ENCODE peak calls at places on chromosomes 16 and 17, in nine cellular contexts. One of them, this sample, is unnamed.

GRCh38 chr17:39670746-39671145 is 2.5 kb downstream of the PNMT start:
- DNase-seq in cardiac muscle cell: no peak
- DNase-seq in A549: no peak
- DNase-seq in effector memory CD4-positive, alpha-beta T cell: no peak
- DNase-seq in IMR-90: no peak
- DNase-seq in cardiac fibroblast: no peak
- DNase-seq in AG04450: no peak
- DNase-seq in right cardiac atrium: peak; percentile 37
- DNase-seq in BJ: no peak
- DNase-seq in this sample: no peak

GRCh38 chr17:58060596-58061191 is 22.5 kb upstream of the DYNLL2 start:
- DNase-seq in cardiac muscle cell: peak; percentile 78
- DNase-seq in BJ: no peak
- DNase-seq in effector memory CD4-positive, alpha-beta T cell: no peak
- DNase-seq in IMR-90: peak; percentile 13
- DNase-seq in AG04450: no peak
- DNase-seq in right cardiac atrium: peak; percentile 86
- DNase-seq in cardiac fibroblast: peak; percentile 6
- DNase-seq in A549: no peak
- DNase-seq in this sample: no peak

GRCh38 chr17:64384253-64385186 is 6.1 kb downstream of the PECAM1 start:
- DNase-seq in effector memory CD4-positive, alpha-beta T cell: no peak
- DNase-seq in IMR-90: no peak
- DNase-seq in cardiac muscle cell: no peak
- DNase-seq in right cardiac atrium: no peak
- DNase-seq in A549: peak; percentile 14
- DNase-seq in AG04450: no peak
- DNase-seq in BJ: no peak
- DNase-seq in cardiac fibroblast: no peak
- DNase-seq in this sample: no peak

GRCh38 chr16:57952909-57953308 is 18.0 kb downstream of the CNGB1 start:
- DNase-seq in A549: no peak
- DNase-seq in IMR-90: no peak
- DNase-seq in effector memory CD4-positive, alpha-beta T cell: no peak
- DNase-seq in AG04450: no peak
- DNase-seq in cardiac muscle cell: no peak
- DNase-seq in right cardiac atrium: no peak
- DNase-seq in BJ: no peak
- DNase-seq in cardiac fibroblast: no peak
- DNase-seq in this sample: no peak

GRCh38 chr16:76748698-76749097 is 442.3 kb upstream of the MON1B start:
- DNase-seq in effector memory CD4-positive, alpha-beta T cell: no peak
- DNase-seq in BJ: no peak
- DNase-seq in IMR-90: no peak
- DNase-seq in A549: no peak
- DNase-seq in AG04450: no peak
- DNase-seq in cardiac fibroblast: no peak
- DNase-seq in right cardiac atrium: no peak
- DNase-seq in cardiac muscle cell: no peak
- DNase-seq in this sample: no peak

GRCh38 chr17:70956731-70957130 is 787.4 kb downstream of the KCNJ2 start:
- DNase-seq in effector memory CD4-positive, alpha-beta T cell: no peak
- DNase-seq in A549: no peak
- DNase-seq in right cardiac atrium: no peak
- DNase-seq in IMR-90: peak; percentile 12
- DNase-seq in cardiac muscle cell: peak; percentile 21
- DNase-seq in BJ: no peak
- DNase-seq in AG04450: no peak
- DNase-seq in cardiac fibroblast: peak; percentile 33
- DNase-seq in this sample: no peak

GRCh38 chr16:56625140-56625942 is at the start of gene MT1E:
- DNase-seq in AG04450: no peak
- DNase-seq in effector memory CD4-positive, alpha-beta T cell: no peak
- DNase-seq in cardiac fibroblast: peak; percentile 86
- DNase-seq in right cardiac atrium: peak; percentile 95
- DNase-seq in BJ: no peak
- DNase-seq in cardiac muscle cell: peak; percentile 88
- DNase-seq in A549: no peak
- DNase-seq in IMR-90: peak; percentile 76
- DNase-seq in this sample: no peak

GRCh38 chr17:40445769-40446468 is 2.7 kb downstream of the IGFBP4 start:
- DNase-seq in IMR-90: peak; percentile 27
- DNase-seq in A549: peak; percentile 60
- DNase-seq in cardiac muscle cell: peak; percentile 47
- DNase-seq in right cardiac atrium: peak; percentile 32
- DNase-seq in cardiac fibroblast: peak; percentile 39
- DNase-seq in AG04450: no peak
- DNase-seq in BJ: no peak
- DNase-seq in effector memory CD4-positive, alpha-beta T cell: no peak
- DNase-seq in this sample: no peak

GRCh38 chr16:59432934-59433333 is 698.8 kb upstream of the GOT2 start:
- DNase-seq in effector memory CD4-positive, alpha-beta T cell: no peak
- DNase-seq in IMR-90: no peak
- DNase-seq in cardiac fibroblast: no peak
- DNase-seq in A549: no peak
- DNase-seq in BJ: no peak
- DNase-seq in cardiac muscle cell: no peak
- DNase-seq in AG04450: no peak
- DNase-seq in right cardiac atrium: peak; percentile 26
- DNase-seq in this sample: no peak

GRCh38 chr17:8226536-8227237 is 16.3 kb upstream of the AURKB start:
- DNase-seq in IMR-90: peak; percentile 91
- DNase-seq in cardiac fibroblast: peak; percentile 95
- DNase-seq in AG04450: peak; percentile 78
- DNase-seq in BJ: peak; percentile 76
- DNase-seq in right cardiac atrium: peak; percentile 80
- DNase-seq in A549: peak; percentile 97
- DNase-seq in cardiac muscle cell: peak; percentile 93
- DNase-seq in effector memory CD4-positive, alpha-beta T cell: peak; percentile 8
- DNase-seq in this sample: no peak

GRCh38 chr17:17417718-17418151 is 59.1 kb upstream of the MED9 start:
- DNase-seq in A549: no peak
- DNase-seq in cardiac muscle cell: no peak
- DNase-seq in effector memory CD4-positive, alpha-beta T cell: no peak
- DNase-seq in IMR-90: no peak
- DNase-seq in right cardiac atrium: no peak
- DNase-seq in AG04450: no peak
- DNase-seq in cardiac fibroblast: no peak
- DNase-seq in BJ: no peak
- DNase-seq in this sample: no peak
- H3K4me3 ChIP-seq in A549: no peak overlapping the region
- H3K4me3 ChIP-seq in cardiac muscle cell: no peak overlapping the region
- H3K4me3 ChIP-seq in effector memory CD4-positive, alpha-beta T cell: no peak overlapping the region
- H3K4me3 ChIP-seq in IMR-90: no peak overlapping the region
- H3K4me3 ChIP-seq in right cardiac atrium: no peak overlapping the region
- H3K4me3 ChIP-seq in AG04450: no peak overlapping the region
- H3K4me3 ChIP-seq in cardiac fibroblast: no peak overlapping the region
- H3K4me3 ChIP-seq in BJ: no peak overlapping the region
- H3K4me3 ChIP-seq in this sample: no peak overlapping the region

DNA sequence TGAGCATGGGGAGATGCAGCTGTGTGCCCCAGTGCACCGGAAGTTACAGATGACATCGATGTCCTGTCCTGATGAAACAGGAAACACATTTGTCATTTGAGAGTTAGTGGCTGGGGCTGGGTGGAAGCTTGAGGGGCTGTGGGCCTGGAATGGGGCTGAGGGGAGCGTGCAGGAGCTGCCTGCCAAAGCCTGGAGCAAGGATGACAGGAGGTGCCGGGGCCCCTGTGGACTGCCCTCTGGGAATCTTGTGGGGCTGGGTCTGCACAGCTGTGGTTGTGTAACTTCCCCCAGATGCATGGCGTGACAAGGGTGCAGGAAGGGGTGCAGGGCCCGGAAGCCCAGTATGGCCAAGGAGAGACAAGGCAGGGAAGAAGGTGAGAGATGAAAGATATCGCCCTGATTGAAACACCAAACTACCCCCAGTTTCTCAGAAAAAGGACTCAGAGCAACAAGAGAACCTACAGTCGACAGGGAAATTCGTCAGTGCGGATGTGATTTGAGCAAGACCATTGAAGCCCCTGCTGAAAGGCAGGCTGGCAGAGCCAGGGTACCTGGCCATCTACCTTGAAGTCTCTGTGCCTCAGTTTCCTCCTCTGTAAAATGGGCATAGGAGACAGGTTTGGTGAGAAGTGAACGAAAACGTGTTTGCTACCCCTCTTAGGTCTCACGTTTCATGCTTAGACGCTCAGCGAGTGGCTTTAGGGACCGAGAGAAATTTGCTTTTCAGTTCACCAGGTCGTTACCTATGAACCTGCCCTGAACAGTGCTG is 8.8 kb downstream of the MMP25 start:
- DNase-seq in right cardiac atrium: no peak
- DNase-seq in effector memory CD4-positive, alpha-beta T cell: no peak
- DNase-seq in A549: no peak
- DNase-seq in cardiac fibroblast: no peak
- DNase-seq in AG04450: no peak
- DNase-seq in BJ: no peak
- DNase-seq in IMR-90: no peak
- DNase-seq in cardiac muscle cell: no peak
- DNase-seq in this sample: no peak
- H3K4me3 ChIP-seq in right cardiac atrium: no peak overlapping the region
- H3K4me3 ChIP-seq in effector memory CD4-positive, alpha-beta T cell: no peak overlapping the region
- H3K4me3 ChIP-seq in A549: no peak overlapping the region
- H3K4me3 ChIP-seq in cardiac fibroblast: no peak overlapping the region
- H3K4me3 ChIP-seq in AG04450: no peak overlapping the region
- H3K4me3 ChIP-seq in BJ: no peak overlapping the region
- H3K4me3 ChIP-seq in IMR-90: no peak overlapping the region
- H3K4me3 ChIP-seq in cardiac muscle cell: no peak overlapping the region
- H3K4me3 ChIP-seq in this sample: no peak overlapping the region

GRCh38 chr17:19288453-19288852 is 51.3 kb downstream of the EPN2 start:
- DNase-seq in IMR-90: no peak
- DNase-seq in effector memory CD4-positive, alpha-beta T cell: no peak
- DNase-seq in right cardiac atrium: peak; percentile 40
- DNase-seq in AG04450: no peak
- DNase-seq in A549: peak; percentile 19
- DNase-seq in cardiac muscle cell: peak; percentile 20
- DNase-seq in BJ: no peak
- DNase-seq in cardiac fibroblast: no peak
- DNase-seq in this sample: no peak
- H3K4me3 ChIP-seq in IMR-90: no peak overlapping the region
- H3K4me3 ChIP-seq in effector memory CD4-positive, alpha-beta T cell: no peak overlapping the region
- H3K4me3 ChIP-seq in right cardiac atrium: no peak overlapping the region
- H3K4me3 ChIP-seq in AG04450: no peak overlapping the region
- H3K4me3 ChIP-seq in A549: no peak overlapping the region
- H3K4me3 ChIP-seq in cardiac muscle cell: no peak overlapping the region
- H3K4me3 ChIP-seq in BJ: no peak overlapping the region
- H3K4me3 ChIP-seq in cardiac fibroblast: no peak overlapping the region
- H3K4me3 ChIP-seq in this sample: no peak overlapping the region

DNA sequence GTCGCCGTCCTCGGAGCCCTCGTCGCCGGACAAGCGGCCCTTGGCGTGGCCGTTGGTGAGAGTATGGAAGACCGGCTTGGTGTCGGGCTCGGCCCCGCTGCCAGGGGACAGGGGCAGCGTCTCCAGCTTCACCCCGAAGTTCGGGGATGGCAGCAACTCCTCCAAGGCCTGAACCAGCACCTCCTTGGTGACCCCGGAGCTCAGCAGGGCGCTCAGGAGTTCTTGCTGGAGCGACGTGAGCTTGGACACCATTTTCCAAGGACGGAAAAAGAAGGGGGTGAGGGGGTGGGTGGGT is 279 bp downstream of the HNF1B start:
- DNase-seq in right cardiac atrium: peak; percentile 37
- DNase-seq in IMR-90: no peak
- DNase-seq in effector memory CD4-positive, alpha-beta T cell: no peak
- DNase-seq in BJ: no peak
- DNase-seq in cardiac fibroblast: no peak
- DNase-seq in AG04450: no peak
- DNase-seq in A549: peak; percentile 73
- DNase-seq in cardiac muscle cell: no peak
- DNase-seq in this sample: no peak
- H3K4me3 ChIP-seq in right cardiac atrium: no peak overlapping the region
- H3K4me3 ChIP-seq in IMR-90: no peak overlapping the region
- H3K4me3 ChIP-seq in effector memory CD4-positive, alpha-beta T cell: peak overlapping the region; percentile 24
- H3K4me3 ChIP-seq in BJ: no peak overlapping the region
- H3K4me3 ChIP-seq in cardiac fibroblast: no peak overlapping the region
- H3K4me3 ChIP-seq in AG04450: no peak overlapping the region
- H3K4me3 ChIP-seq in A549: peak overlapping the region; percentile 67
- H3K4me3 ChIP-seq in cardiac muscle cell: no peak overlapping the region
- H3K4me3 ChIP-seq in this sample: no peak overlapping the region

GRCh38 chr17:75633484-75634375 is 496 bp downstream of the SMIM5 start:
- DNase-seq in BJ: peak; percentile 64
- DNase-seq in cardiac fibroblast: peak; percentile 91
- DNase-seq in A549: peak; percentile 90
- DNase-seq in AG04450: peak; percentile 66
- DNase-seq in effector memory CD4-positive, alpha-beta T cell: peak; percentile 13
- DNase-seq in cardiac muscle cell: peak; percentile 89
- DNase-seq in IMR-90: peak; percentile 88
- DNase-seq in right cardiac atrium: peak; percentile 96
- DNase-seq in this sample: peak; percentile 30

GRCh38 chr17:75634754-75635609 is 1.7 kb downstream of the SMIM5 start:
- DNase-seq in cardiac fibroblast: no peak
- DNase-seq in effector memory CD4-positive, alpha-beta T cell: no peak
- DNase-seq in right cardiac atrium: no peak
- DNase-seq in AG04450: no peak
- DNase-seq in IMR-90: no peak
- DNase-seq in A549: no peak
- DNase-seq in BJ: no peak
- DNase-seq in cardiac muscle cell: no peak
- DNase-seq in this sample: no peak

GRCh38 chr17:75632863-75633483 is at the start of gene SMIM5:
- DNase-seq in IMR-90: peak; percentile 83
- DNase-seq in BJ: peak; percentile 45
- DNase-seq in cardiac fibroblast: peak; percentile 90
- DNase-seq in cardiac muscle cell: peak; percentile 91
- DNase-seq in A549: peak; percentile 87
- DNase-seq in effector memory CD4-positive, alpha-beta T cell: peak; percentile 51
- DNase-seq in right cardiac atrium: peak; percentile 96
- DNase-seq in AG04450: peak; percentile 62
- DNase-seq in this sample: peak; percentile 59

GRCh38 chr17:75635610-75636202 is 2.5 kb downstream of the SMIM5 start:
- DNase-seq in AG04450: no peak
- DNase-seq in IMR-90: no peak
- DNase-seq in effector memory CD4-positive, alpha-beta T cell: no peak
- DNase-seq in cardiac muscle cell: no peak
- DNase-seq in right cardiac atrium: peak; percentile 81
- DNase-seq in BJ: no peak
- DNase-seq in cardiac fibroblast: no peak
- DNase-seq in A549: no peak
- DNase-seq in this sample: no peak

DNA sequence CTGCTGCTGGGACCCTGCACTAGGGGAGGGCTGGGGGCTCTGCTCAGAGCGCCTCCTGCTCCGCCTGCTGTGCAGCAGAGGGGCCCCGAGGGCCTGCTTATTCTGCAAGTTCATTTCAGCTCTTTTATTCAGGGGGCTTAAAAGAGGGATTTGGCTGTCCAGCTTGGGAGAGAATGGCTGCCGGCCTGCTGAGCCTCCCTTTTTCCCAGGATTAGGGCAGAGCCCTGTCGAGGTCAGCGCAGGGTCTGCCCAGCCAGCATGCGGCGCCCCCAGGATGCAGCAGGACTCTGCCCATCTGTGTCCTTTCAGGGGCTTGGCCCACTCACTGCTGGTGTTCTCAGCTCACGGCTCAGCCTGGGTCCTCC is 1.1 kb downstream of the SMIM5 start:
- DNase-seq in right cardiac atrium: no peak
- DNase-seq in effector memory CD4-positive, alpha-beta T cell: no peak
- DNase-seq in AG04450: no peak
- DNase-seq in cardiac fibroblast: no peak
- DNase-seq in BJ: no peak
- DNase-seq in IMR-90: no peak
- DNase-seq in A549: no peak
- DNase-seq in cardiac muscle cell: no peak
- DNase-seq in this sample: no peak
- H3K4me3 ChIP-seq in right cardiac atrium: no peak overlapping the region
- H3K4me3 ChIP-seq in effector memory CD4-positive, alpha-beta T cell: no peak overlapping the region
- H3K4me3 ChIP-seq in AG04450: no peak overlapping the region
- H3K4me3 ChIP-seq in cardiac fibroblast: no peak overlapping the region
- H3K4me3 ChIP-seq in BJ: no peak overlapping the region
- H3K4me3 ChIP-seq in IMR-90: no peak overlapping the region
- H3K4me3 ChIP-seq in A549: no peak overlapping the region
- H3K4me3 ChIP-seq in cardiac muscle cell: no peak overlapping the region
- H3K4me3 ChIP-seq in this sample: no peak overlapping the region

This sample was measured in Jurkat, Clone E6-1.